ENCODE peak calls at places on chromosome 12, in seven cellular contexts. U, Z, I, O, S, B and M are unnamed samples. For H3K36me3, the result is how much of the 10 kb centered on the place peaks cover.

GRCh38 chr12:95882080-95882479 is 23.3 kb downstream of the SNRPF start:
- DNase-seq in U (no peak), Z (peak), I (no peak), O (peak), S (no peak), B (no peak), M (no peak)

GRCh38 chr12:122841544-122842321 is 6.5 kb downstream of the HIP1R start:
- DNase-seq in U (no peak), Z (peak), I (no peak), O (peak), S (peak), B (peak), M (no peak)

GRCh38 chr12:62761658-62762057 is 173.3 kb downstream of the PPM1H start:
- DNase-seq in U (no peak), Z (no peak), I (no peak), O (no peak), S (no peak), B (no peak), M (no peak)

GRCh38 chr12:19970116-19970515 is 398.2 kb upstream of the PDE3A start:
- DNase-seq in U (no peak), Z (peak), I (no peak), O (peak), S (no peak), B (no peak), M (no peak)

GRCh38 chr12:126369487-126370463 is 1304.5 kb downstream of the AACS start:
- DNase-seq in U (no peak), Z (no peak), I (no peak), O (no peak), S (peak), B (no peak), M (no peak)

GRCh38 chr12:1204581-1205121 is 213.6 kb downstream of the ERC1 start:
- DNase-seq in U (no peak), Z (no peak), I (no peak), O (peak), S (no peak), B (no peak), M (no peak)

GRCh38 chr12:15732341-15733061 is 56.7 kb downstream of the EPS8 start:
- DNase-seq in U (no peak), Z (no peak), I (no peak), O (no peak), S (no peak), B (no peak), M (no peak)

GRCh38 chr12:121513464-121514183 is 67.2 kb downstream of the KDM2B start:
- DNase-seq in U (no peak), Z (no peak), I (no peak), O (no peak), S (peak), B (peak), M (no peak)

GRCh38 chr12:30847259-30847658 is 79.3 kb upstream of the TSPAN11 start:
- DNase-seq in U (no peak), Z (peak), I (no peak), O (peak), S (peak), B (no peak), M (no peak)

GRCh38 chr12:43112101-43112661 is 439.8 kb downstream of the ADAMTS20 start:
- DNase-seq in U (no peak), Z (no peak), I (no peak), O (no peak), S (no peak), B (no peak), M (no peak)

GRCh38 chr12:19440916-19441315 is 1.6 kb downstream of the AEBP2 start:
- DNase-seq in U (no peak), Z (peak), I (no peak), O (no peak), S (no peak), B (no peak), M (no peak)

GRCh38 chr12:2691001-2691339 is 103.8 kb upstream of the FKBP4 start:
- DNase-seq in U (no peak), Z (peak), I (peak), O (no peak), S (no peak), B (peak), M (no peak)

GRCh38 chr12:90338365-90338764 is 616.6 kb downstream of the CCER1 start:
- DNase-seq in U (no peak), Z (no peak), I (no peak), O (no peak), S (no peak), B (no peak), M (no peak)

GRCh38 chr12:82525616-82526015 is 161.1 kb upstream of the TMTC2 start:
- DNase-seq in U (no peak), Z (no peak), I (no peak), O (no peak), S (no peak), B (no peak), M (no peak)

GRCh38 chr12:103208006-103208405 is 250.5 kb downstream of the ASCL1 start:
- DNase-seq in U (no peak), Z (no peak), I (no peak), O (no peak), S (no peak), B (no peak), M (no peak)

GRCh38 chr12:88371416-88372183 is 208.7 kb downstream of the KITLG start:
- DNase-seq in U (no peak), Z (no peak), I (no peak), O (peak), S (peak), B (peak), M (no peak)

GRCh38 chr12:12016284-12017100 is 54.2 kb upstream of the BCL2L14 start:
- DNase-seq in U (no peak), Z (no peak), I (no peak), O (peak), S (no peak), B (no peak), M (no peak)

GRCh38 chr12:2650261-2651060 is 144.3 kb upstream of the FKBP4 start:
- DNase-seq in U (no peak), Z (no peak), I (no peak), O (no peak), S (no peak), B (no peak), M (peak)

GRCh38 chr12:124466200-124467128 is 100.9 kb downstream of the NCOR2 start:
- DNase-seq in U (peak), Z (peak), I (peak), O (no peak), S (no peak), B (peak), M (no peak)

GRCh38 chr12:67251012-67251411 is 18.1 kb upstream of the CAND1 start:
- DNase-seq in U (no peak), Z (no peak), I (no peak), O (no peak), S (no peak), B (no peak), M (no peak)

GRCh38 chr12:29245246-29245645 is 96.2 kb downstream of the FAR2 start:
- DNase-seq in U (no peak), Z (peak), I (no peak), O (no peak), S (peak), B (no peak), M (no peak)

GRCh38 chr12:93322784-93323183 is 54.9 kb upstream of the NUDT4 start:
- DNase-seq in U (no peak), Z (peak), I (no peak), O (peak), S (peak), B (no peak), M (no peak)

GRCh38 chr12:109446869-109447268 is 30.2 kb downstream of the KCTD10 start:
- DNase-seq in U (no peak), Z (no peak), I (no peak), O (no peak), S (no peak), B (peak), M (no peak)

GRCh38 chr12:109449845-109450532 is 27.1 kb downstream of the KCTD10 start:
- DNase-seq in U (no peak), Z (no peak), I (no peak), O (no peak), S (no peak), B (no peak), M (no peak)

GRCh38 chr12:109448272-109448671 is 28.8 kb downstream of the KCTD10 start:
- DNase-seq in U (no peak), Z (peak), I (no peak), O (no peak), S (no peak), B (peak), M (no peak)

GRCh38 chr12:109447482-109447881 is 29.6 kb downstream of the KCTD10 start:
- DNase-seq in U (no peak), Z (no peak), I (no peak), O (no peak), S (no peak), B (peak), M (no peak)

DNA sequence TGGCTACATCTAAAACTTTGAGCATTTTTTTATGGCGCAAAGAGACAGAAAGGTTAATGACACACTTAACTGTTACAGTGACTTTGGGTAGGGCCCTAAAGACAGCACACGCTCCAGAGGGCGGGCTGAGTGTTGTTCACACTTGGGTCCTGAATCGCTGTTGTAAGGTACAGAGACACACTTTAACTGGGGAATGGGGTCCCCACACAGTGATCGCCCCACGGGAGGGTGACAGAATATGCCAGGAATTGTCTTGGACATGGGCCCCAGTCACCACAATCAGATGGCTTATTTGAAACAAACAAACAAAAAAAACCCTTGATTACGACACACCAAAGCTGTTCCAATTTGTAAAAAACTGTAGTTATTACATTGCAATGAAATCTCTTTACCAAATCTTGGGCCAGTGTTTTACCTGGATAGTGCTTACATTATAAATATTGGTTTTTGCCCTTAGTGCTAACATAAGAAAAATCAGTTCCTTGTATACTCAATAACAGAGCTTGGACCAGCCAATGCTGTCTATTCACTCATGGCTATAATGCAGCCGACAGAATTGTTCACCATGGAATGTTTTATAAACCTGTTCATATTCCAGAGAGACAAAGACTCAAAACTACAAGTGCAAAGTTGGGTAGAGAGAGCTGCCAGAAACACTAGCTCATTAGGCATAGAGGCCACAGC is 28.3 kb downstream of the KCTD10 start:
- DNase-seq in U (no peak), Z (no peak), I (no peak), O (no peak), S (no peak), B (peak), M (no peak)
- H3K36me3 ChIP-seq in U (under half), Z (half or more), I (half or more), O (under half), S (under half), B (under half), M (under half)

GRCh38 chr12:14257303-14257733 is 108.2 kb upstream of the ATF7IP start:
- DNase-seq in U (peak), Z (no peak), I (no peak), O (no peak), S (no peak), B (peak), M (no peak)
- H3K4me3 ChIP-seq in U (peak), Z (no peak), I (no peak), O (no peak), S (no peak), B (no peak), M (no peak)

GRCh38 chr12:64446295-64446694 is 5.6 kb upstream of the TBK1 start:
- DNase-seq in U (no peak), Z (no peak), I (no peak), O (no peak), S (no peak), B (no peak), M (no peak)
- H3K36me3 ChIP-seq in U (under half), Z (under half), I (under half), O (half or more), S (half or more), B (under half), M (under half)

GRCh38 chr12:64034901-64035576 is 187.1 kb downstream of the KICS2 start:
- DNase-seq in U (no peak), Z (no peak), I (no peak), O (no peak), S (no peak), B (no peak), M (no peak)

GRCh38 chr12:64044171-64044570 is 177.9 kb downstream of the KICS2 start:
- DNase-seq in U (no peak), Z (no peak), I (no peak), O (no peak), S (no peak), B (no peak), M (no peak)

GRCh38 chr12:64036414-64036813 is 185.7 kb downstream of the KICS2 start:
- DNase-seq in U (no peak), Z (no peak), I (no peak), O (no peak), S (peak), B (no peak), M (no peak)

GRCh38 chr12:64042901-64043300 is 179.2 kb downstream of the KICS2 start:
- DNase-seq in U (no peak), Z (peak), I (no peak), O (no peak), S (no peak), B (no peak), M (no peak)

GRCh38 chr12:64039285-64039871 is 182.7 kb downstream of the KICS2 start:
- DNase-seq in U (no peak), Z (peak), I (no peak), O (peak), S (no peak), B (peak), M (no peak)
- H3K4me3 ChIP-seq in U (no peak), Z (no peak), I (no peak), O (peak), S (no peak), B (peak), M (no peak)

GRCh38 chr12:120183211-120183631 is 11.3 kb downstream of the GCN1 start:
- DNase-seq in U (no peak), Z (peak), I (no peak), O (no peak), S (no peak), B (no peak), M (no peak)
- H3K36me3 ChIP-seq in U (under half), Z (half or more), I (half or more), O (under half), S (half or more), B (under half), M (under half)

GRCh38 chr12:104294845-104295674 is 8.5 kb upstream of the EID3 start:
- DNase-seq in U (no peak), Z (no peak), I (no peak), O (no peak), S (peak), B (no peak), M (no peak)
- H3K4me3 ChIP-seq in U (no peak), Z (no peak), I (no peak), O (no peak), S (no peak), B (no peak), M (no peak)

GRCh38 chr12:57169969-57170368 is 22.6 kb upstream of the LRP1-AS start:
- DNase-seq in U (no peak), Z (no peak), I (no peak), O (no peak), S (no peak), B (no peak), M (no peak)
- H3K36me3 ChIP-seq in U (under half), Z (half or more), I (under half), O (under half), S (under half), B (under half), M (under half)